ENCODE peak calls at places on chromosomes 4 and X, in seven cellular contexts. V, N, H, I, J, W and B are unnamed samples.
A peak's percentile ranks its signal among the peaks of the same experiment; 100 is the strongest.

GRCh38 chr4:48490012-48490679 is at the start of gene ZAR1:
- DNase-seq in H (no peak), W (no peak), I (no peak), N (no peak), J (no peak), V (no peak), B (no peak)

GRCh38 chrX:41027388-41027787 is 57.9 kb upstream of the USP9X start:
- DNase-seq in V (no peak), W (no peak), N (no peak), J (no peak), H (no peak), I (no peak), B (no peak)

GRCh38 chr4:76334885-76335284 is 28.4 kb downstream of the STBD1 start:
- DNase-seq in H (no peak), V (no peak), W (no peak), N (no peak), J (no peak), I (no peak), B (no peak)

GRCh38 chr4:3374667-3375066 is 67.1 kb upstream of the HGFAC start:
- DNase-seq in I (no peak), J (no peak), V (no peak), W (no peak), N (no peak), H (no peak), B (no peak)

GRCh38 chr4:168408620-168409019 is 71.7 kb downstream of the DDX60L start:
- DNase-seq in J (peak; percentile 27), V (no peak), N (no peak), I (no peak), H (peak; percentile 42), W (no peak), B (no peak)

GRCh38 chr4:83490876-83491450 is 6.1 kb upstream of the ABRAXAS1 start:
- DNase-seq in N (peak; percentile 63), J (peak; percentile 42), W (peak; percentile 34), V (no peak), I (no peak), H (peak; percentile 64), B (no peak)

GRCh38 chrX:134631404-134632346 is 26.6 kb downstream of the PLAC1 start:
- DNase-seq in W (no peak), J (no peak), H (no peak), N (no peak), I (no peak), V (no peak), B (no peak)

GRCh38 chrX:45602151-45602550 is 401.5 kb upstream of the DIPK2B start:
- DNase-seq in H (no peak), W (no peak), J (no peak), I (no peak), N (no peak), V (no peak), B (no peak)

GRCh38 chr4:137892134-137892533 is 350.0 kb downstream of the SLC7A11 start:
- DNase-seq in I (no peak), W (no peak), J (no peak), N (no peak), H (no peak), V (no peak), B (no peak)

GRCh38 chrX:24396930-24397277 is 36.5 kb downstream of the SUPT20HL1 start:
- DNase-seq in N (no peak), I (no peak), J (no peak), W (no peak), V (no peak), H (no peak), B (no peak)

GRCh38 chrX:25028726-25029125 is 13.0 kb upstream of the ARX start:
- DNase-seq in I (no peak), N (no peak), J (no peak), V (no peak), W (no peak), H (no peak), B (no peak)

GRCh38 chrX:27679281-27679680 is 89.1 kb downstream of the DCAF8L2 start:
- DNase-seq in J (no peak), N (no peak), I (no peak), V (no peak), W (no peak), H (no peak), B (no peak)

GRCh38 chr4:151489462-151490203 is 80.7 kb downstream of the FHIP1A start:
- DNase-seq in V (peak; percentile 76), W (peak; percentile 12), N (peak; percentile 3), H (no peak), I (no peak), J (no peak), B (peak; percentile 15)

GRCh38 chr4:38131371-38132139 is 171.4 kb downstream of the PTTG2 start:
- DNase-seq in N (peak; percentile 32), W (no peak), V (peak; percentile 43), J (no peak), H (no peak), I (peak; percentile 84), B (peak; percentile 49)

DNA sequence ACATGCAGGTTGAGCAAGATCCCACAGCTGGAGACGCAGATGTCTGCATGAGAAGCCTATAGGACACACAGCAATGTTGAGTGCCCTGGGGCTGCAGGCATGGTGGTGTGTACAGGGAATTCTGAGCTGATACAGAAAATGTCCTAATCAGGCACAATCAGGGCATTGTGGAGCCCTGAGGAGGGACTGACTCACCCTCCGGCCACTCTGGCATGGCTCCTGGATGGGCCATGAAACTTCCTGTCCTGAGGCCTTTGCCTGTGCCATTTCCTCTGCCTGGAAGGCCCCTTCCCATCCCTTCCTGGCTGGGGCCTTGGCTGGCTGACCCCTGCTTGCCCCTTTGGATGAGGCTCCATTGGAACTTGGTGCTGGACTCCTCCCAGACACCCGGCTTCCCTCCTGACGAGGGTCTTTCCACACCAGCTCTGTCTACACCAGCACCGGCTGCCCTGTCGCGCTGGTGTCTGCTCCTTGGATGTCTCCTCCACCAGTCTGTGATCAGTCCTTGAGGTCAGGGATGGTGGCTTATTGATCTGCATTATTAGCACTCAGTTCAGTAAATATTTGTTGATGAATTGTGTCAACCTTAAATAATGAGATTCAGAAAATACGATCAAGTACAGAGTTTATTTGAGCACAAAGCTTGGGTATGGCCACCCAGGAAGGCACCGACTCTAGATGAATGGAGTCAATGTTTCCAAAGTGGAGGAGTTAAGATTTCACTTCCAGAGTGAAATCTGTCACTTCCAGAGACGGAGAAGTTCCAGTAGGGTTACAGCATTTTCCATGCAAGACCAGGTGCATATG is 16.8 kb upstream of the AFAP1 start:
- DNase-seq in I (no peak), W (peak; percentile 56), V (no peak), N (no peak), J (no peak), H (peak; percentile 34), B (no peak)
- TF ChIP-seq YY1 in I (no peak), W (no peak), V (no peak), N (no peak), J (no peak), H (peak; percentile 34), B (no peak)

GRCh38 chr4:1045595-1046201 is 34.3 kb downstream of the FGFRL1 start:
- DNase-seq in N (no peak), H (no peak), I (no peak), W (no peak), J (no peak), V (no peak), B (no peak)
- TF ChIP-seq YY1 in N (no peak), H (no peak), I (no peak), W (no peak), J (no peak), V (no peak), B (no peak)

GRCh38 chrX:22314692-22315091 is 42.0 kb downstream of the CBLL2 start:
- DNase-seq in W (no peak), N (no peak), I (no peak), J (no peak), V (no peak), H (no peak), B (no peak)

GRCh38 chrX:22310779-22311178 is 38.1 kb downstream of the CBLL2 start:
- DNase-seq in H (no peak), I (no peak), V (no peak), N (no peak), W (no peak), J (no peak), B (no peak)

GRCh38 chrX:22314211-22314610 is 41.5 kb downstream of the CBLL2 start:
- DNase-seq in J (no peak), N (no peak), W (no peak), V (no peak), I (no peak), H (no peak), B (no peak)

DNA sequence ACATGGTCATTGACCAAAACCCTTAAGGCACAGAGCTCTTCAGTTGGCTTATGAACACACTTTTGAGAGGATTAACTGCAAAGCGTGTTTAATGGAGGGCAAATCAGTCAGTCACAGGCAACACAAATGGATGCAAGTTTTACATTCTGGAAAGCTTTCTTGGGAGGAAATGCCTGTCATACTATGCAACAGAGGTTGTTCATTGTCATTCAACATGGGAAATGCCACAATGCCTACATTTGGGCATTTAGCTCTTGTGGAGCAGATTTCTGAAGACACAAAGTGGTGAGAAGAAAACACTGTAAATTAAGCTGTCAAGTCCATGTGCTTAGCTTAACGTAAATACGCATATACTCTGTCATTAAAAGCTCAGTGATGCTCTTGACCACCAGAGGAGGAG is 41.0 kb downstream of the CBLL2 start:
- DNase-seq in I (no peak), W (no peak), J (no peak), H (no peak), N (no peak), V (no peak), B (no peak)
- TF ChIP-seq YY1 in I (no peak), W (no peak), J (no peak), H (no peak), N (no peak), V (no peak), B (no peak)

GRCh38 chr4:101367201-101367600 is 19.9 kb upstream of the PPP3CA start:
- DNase-seq in N (no peak), H (no peak), I (no peak), J (no peak), W (no peak), V (no peak), B (no peak)
- TF ChIP-seq YY1 in N (no peak), H (no peak), I (no peak), J (no peak), W (no peak), V (no peak), B (no peak)

DNA sequence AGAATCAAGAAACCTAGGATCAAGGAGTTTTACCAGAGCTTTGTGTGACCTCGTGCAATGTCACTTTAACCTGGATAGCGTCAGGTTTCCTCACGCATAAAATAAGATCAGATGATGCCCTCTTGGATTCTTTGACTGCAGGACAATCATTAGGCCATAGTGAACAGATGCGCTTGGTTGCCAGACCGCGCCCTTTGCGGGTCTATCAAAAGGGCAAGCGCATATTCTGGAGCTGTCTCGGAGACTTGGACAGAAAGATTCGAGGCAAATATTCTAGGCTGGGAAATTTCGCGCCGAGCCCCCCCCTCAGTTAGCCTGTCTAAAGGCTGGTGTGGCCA is 66.6 kb downstream of the FBXO8 start:
- DNase-seq in H (no peak), N (no peak), J (no peak), W (no peak), I (no peak), V (no peak), B (no peak)
- TF ChIP-seq YY1 in H (no peak), N (no peak), J (no peak), W (no peak), I (no peak), V (no peak), B (no peak)

DNA sequence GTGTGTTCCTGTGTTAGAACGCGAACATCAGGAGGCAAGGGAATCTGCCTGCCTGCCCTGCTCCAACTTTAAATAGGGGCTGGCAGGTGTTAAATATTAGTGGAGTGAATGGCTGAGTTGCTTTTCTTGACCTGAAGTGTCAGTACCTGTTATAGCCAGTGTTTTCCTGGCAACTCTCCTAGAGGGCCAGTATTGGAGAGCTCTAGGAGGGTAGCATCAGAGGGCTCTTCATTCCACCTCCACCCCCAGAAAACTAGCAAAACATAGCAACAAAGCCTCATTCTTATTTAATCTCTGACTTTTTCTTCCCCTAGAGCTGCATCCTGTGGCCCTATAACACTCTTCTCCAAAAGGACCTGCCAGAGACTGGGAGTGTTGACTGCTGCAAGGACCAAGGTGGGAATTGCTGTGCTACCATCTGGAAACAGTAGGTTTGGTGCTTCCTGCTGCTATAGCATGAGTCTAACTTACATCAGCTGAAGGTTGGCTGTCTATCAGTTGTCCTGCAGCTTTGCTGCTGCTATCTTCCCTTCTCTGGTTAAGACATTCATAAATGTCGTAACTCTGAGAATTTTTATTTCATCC is 33.5 kb downstream of the SGMS2 start:
- DNase-seq in J (no peak), W (no peak), I (no peak), N (no peak), V (no peak), H (no peak), B (no peak)
- TF ChIP-seq YY1 in J (no peak), W (no peak), I (no peak), N (no peak), V (no peak), H (no peak), B (no peak)